ENCODE peak calls at places on chromosome 3, in five cellular contexts. One of them, this sample, is unnamed. For H3K27me3, the result is how much of the 10 kb centered on the place peaks cover.

GRCh38 chr3:183477801-183478456 is 49.5 kb upstream of the MCF2L2 start:
- DNase-seq in SK-N-SH: no peak
- DNase-seq in K562: no peak
- DNase-seq in GM12878: no peak
- DNase-seq in HepG2: no peak
- DNase-seq in this sample: no peak

GRCh38 chr3:124558898-124559649 is 171.2 kb upstream of the UMPS start:
- DNase-seq in SK-N-SH: peak
- DNase-seq in K562: no peak
- DNase-seq in GM12878: no peak
- DNase-seq in HepG2: no peak
- DNase-seq in this sample: peak

GRCh38 chr3:162538906-162539305 is 1042.3 kb downstream of the OTOL1 start:
- DNase-seq in SK-N-SH: no peak
- DNase-seq in K562: no peak
- DNase-seq in GM12878: no peak
- DNase-seq in HepG2: no peak
- DNase-seq in this sample: peak

GRCh38 chr3:45153658-45154437 is 7.7 kb upstream of the CDCP1 start:
- DNase-seq in SK-N-SH: no peak
- DNase-seq in K562: no peak
- DNase-seq in GM12878: no peak
- DNase-seq in HepG2: peak
- DNase-seq in this sample: peak

GRCh38 chr3:179563298-179563934 is 690 bp downstream of the ACTL6A start:
- DNase-seq in SK-N-SH: peak
- DNase-seq in K562: peak
- DNase-seq in GM12878: peak
- DNase-seq in HepG2: peak
- DNase-seq in this sample: peak

GRCh38 chr3:159928071-159928491 is 60.6 kb upstream of the IL12A start:
- DNase-seq in SK-N-SH: peak
- DNase-seq in K562: no peak
- DNase-seq in GM12878: no peak
- DNase-seq in HepG2: no peak
- DNase-seq in this sample: peak

GRCh38 chr3:73781536-73781935 is 156.8 kb upstream of the PDZRN3 start:
- DNase-seq in SK-N-SH: no peak
- DNase-seq in K562: no peak
- DNase-seq in GM12878: no peak
- DNase-seq in HepG2: no peak
- DNase-seq in this sample: no peak

GRCh38 chr3:16410659-16411058 is 102.8 kb downstream of the RFTN1 start:
- DNase-seq in SK-N-SH: no peak
- DNase-seq in K562: no peak
- DNase-seq in GM12878: no peak
- DNase-seq in HepG2: no peak
- DNase-seq in this sample: no peak

GRCh38 chr3:133676336-133677118 is 14.8 kb upstream of the TOPBP1 start:
- DNase-seq in SK-N-SH: no peak
- DNase-seq in K562: no peak
- DNase-seq in GM12878: no peak
- DNase-seq in HepG2: no peak
- DNase-seq in this sample: no peak
- H3K27me3 ChIP-seq in SK-N-SH: under half
- H3K27me3 ChIP-seq in K562: under half
- H3K27me3 ChIP-seq in GM12878: under half
- H3K27me3 ChIP-seq in HepG2: under half
- H3K27me3 ChIP-seq in this sample: under half

GRCh38 chr3:120659285-120659684 is 22.8 kb downstream of the HGD start:
- DNase-seq in SK-N-SH: no peak
- DNase-seq in K562: no peak
- DNase-seq in GM12878: no peak
- DNase-seq in HepG2: no peak
- DNase-seq in this sample: no peak
- TF ChIP-seq SMC3 in SK-N-SH: no peak
- TF ChIP-seq SMC3 in K562: no peak
- TF ChIP-seq SMC3 in GM12878: no peak
- TF ChIP-seq SMC3 in HepG2: no peak
- TF ChIP-seq SMC3 in this sample: no peak

GRCh38 chr3:14889188-14889587 is 58.2 kb upstream of the NR2C2 start:
- DNase-seq in SK-N-SH: no peak
- DNase-seq in K562: no peak
- DNase-seq in GM12878: no peak
- DNase-seq in HepG2: no peak
- DNase-seq in this sample: no peak

GRCh38 chr3:14884665-14885064 is 62.7 kb upstream of the NR2C2 start:
- DNase-seq in SK-N-SH: no peak
- DNase-seq in K562: no peak
- DNase-seq in GM12878: no peak
- DNase-seq in HepG2: no peak
- DNase-seq in this sample: no peak

GRCh38 chr3:14883226-14883625 is 64.2 kb upstream of the NR2C2 start:
- DNase-seq in SK-N-SH: no peak
- DNase-seq in K562: no peak
- DNase-seq in GM12878: no peak
- DNase-seq in HepG2: no peak
- DNase-seq in this sample: no peak

GRCh38 chr3:14885307-14885706 is 62.1 kb upstream of the NR2C2 start:
- DNase-seq in SK-N-SH: no peak
- DNase-seq in K562: no peak
- DNase-seq in GM12878: no peak
- DNase-seq in HepG2: no peak
- DNase-seq in this sample: no peak

GRCh38 chr3:14886101-14886500 is 61.3 kb upstream of the NR2C2 start:
- DNase-seq in SK-N-SH: no peak
- DNase-seq in K562: no peak
- DNase-seq in GM12878: no peak
- DNase-seq in HepG2: no peak
- DNase-seq in this sample: no peak
- H3K27me3 ChIP-seq in SK-N-SH: under half
- H3K27me3 ChIP-seq in K562: half or more
- H3K27me3 ChIP-seq in GM12878: under half
- H3K27me3 ChIP-seq in HepG2: under half
- H3K27me3 ChIP-seq in this sample: under half

GRCh38 chr3:169660709-169661566 is 2.6 kb downstream of the MECOM start:
- DNase-seq in SK-N-SH: peak
- DNase-seq in K562: no peak
- DNase-seq in GM12878: no peak
- DNase-seq in HepG2: no peak
- DNase-seq in this sample: peak

GRCh38 chr3:169664034-169664820 is 715 bp upstream of the MECOM start:
- DNase-seq in SK-N-SH: peak
- DNase-seq in K562: no peak
- DNase-seq in GM12878: no peak
- DNase-seq in HepG2: no peak
- DNase-seq in this sample: no peak

GRCh38 chr3:169659858-169660614 is 3.5 kb downstream of the MECOM start:
- DNase-seq in SK-N-SH: peak
- DNase-seq in K562: no peak
- DNase-seq in GM12878: no peak
- DNase-seq in HepG2: no peak
- DNase-seq in this sample: no peak

GRCh38 chr3:169662215-169663070 is 1.1 kb downstream of the MECOM start:
- DNase-seq in SK-N-SH: peak
- DNase-seq in K562: peak
- DNase-seq in GM12878: no peak
- DNase-seq in HepG2: peak
- DNase-seq in this sample: peak

GRCh38 chr3:169661567-169662214 is 1.8 kb downstream of the MECOM start:
- DNase-seq in SK-N-SH: peak
- DNase-seq in K562: peak
- DNase-seq in GM12878: no peak
- DNase-seq in HepG2: no peak
- DNase-seq in this sample: peak
- TF ChIP-seq SMC3 in SK-N-SH: no peak
- TF ChIP-seq SMC3 in K562: no peak
- TF ChIP-seq SMC3 in GM12878: no peak
- TF ChIP-seq SMC3 in HepG2: no peak
- TF ChIP-seq SMC3 in this sample: no peak

GRCh38 chr3:181770296-181770695 is 58.6 kb downstream of the SOX2 start:
- DNase-seq in SK-N-SH: no peak
- DNase-seq in K562: no peak
- DNase-seq in GM12878: no peak
- DNase-seq in HepG2: no peak
- DNase-seq in this sample: no peak

GRCh38 chr3:181773921-181774320 is 62.2 kb downstream of the SOX2 start:
- DNase-seq in SK-N-SH: no peak
- DNase-seq in K562: no peak
- DNase-seq in GM12878: no peak
- DNase-seq in HepG2: no peak
- DNase-seq in this sample: no peak

DNA sequence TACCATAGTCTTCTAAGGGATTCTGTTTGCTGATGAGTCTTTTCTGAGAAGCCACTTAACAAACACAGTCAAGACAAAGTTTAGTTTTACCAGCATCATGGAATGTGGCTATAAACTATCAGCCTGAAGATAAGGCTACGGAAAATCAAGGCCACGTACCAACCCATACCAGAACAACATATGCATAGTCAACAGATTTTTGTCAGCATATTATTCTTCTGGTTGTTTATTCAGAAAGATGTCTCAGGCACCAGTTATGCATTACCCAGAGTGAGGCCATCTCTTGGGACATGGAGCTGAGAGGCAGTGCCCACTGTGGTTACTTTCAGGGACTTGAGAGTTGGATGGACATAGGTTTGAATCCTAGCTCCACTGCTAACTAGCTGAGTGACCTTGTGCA is 60.4 kb downstream of the SOX2 start:
- DNase-seq in SK-N-SH: no peak
- DNase-seq in K562: no peak
- DNase-seq in GM12878: no peak
- DNase-seq in HepG2: no peak
- DNase-seq in this sample: no peak
- H3K27me3 ChIP-seq in SK-N-SH: under half
- H3K27me3 ChIP-seq in K562: under half
- H3K27me3 ChIP-seq in GM12878: under half
- H3K27me3 ChIP-seq in HepG2: under half
- H3K27me3 ChIP-seq in this sample: under half

DNA sequence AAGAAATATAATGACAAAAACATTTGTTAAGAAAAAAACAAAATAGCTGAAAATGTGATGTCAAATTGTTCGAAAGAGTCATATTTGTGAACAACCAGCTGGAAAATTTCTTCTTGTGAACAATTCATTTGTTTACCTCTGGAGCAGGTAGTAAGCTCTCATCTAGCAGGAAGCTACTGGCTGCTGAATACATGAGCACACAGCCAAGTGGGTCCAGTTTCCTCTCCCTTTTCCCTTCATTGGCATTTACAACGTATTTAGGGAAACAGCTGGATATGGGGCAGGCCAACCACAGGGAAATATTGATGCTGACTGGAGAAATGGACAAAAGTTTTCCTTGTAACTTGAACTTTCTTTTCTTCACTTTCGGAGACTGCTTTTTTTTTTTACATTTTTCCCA is 1354.7 kb upstream of the EPHA6 start:
- DNase-seq in SK-N-SH: no peak
- DNase-seq in K562: no peak
- DNase-seq in GM12878: no peak
- DNase-seq in HepG2: no peak
- DNase-seq in this sample: no peak
- TF ChIP-seq SMC3 in SK-N-SH: no peak
- TF ChIP-seq SMC3 in K562: no peak
- TF ChIP-seq SMC3 in GM12878: no peak
- TF ChIP-seq SMC3 in HepG2: no peak
- TF ChIP-seq SMC3 in this sample: no peak

GRCh38 chr3:10835406-10835805 is 19.4 kb downstream of the SLC6A11 start:
- DNase-seq in SK-N-SH: no peak
- DNase-seq in K562: no peak
- DNase-seq in GM12878: no peak
- DNase-seq in HepG2: peak
- DNase-seq in this sample: no peak
- H3K27me3 ChIP-seq in SK-N-SH: under half
- H3K27me3 ChIP-seq in K562: under half
- H3K27me3 ChIP-seq in GM12878: under half
- H3K27me3 ChIP-seq in HepG2: under half
- H3K27me3 ChIP-seq in this sample: under half

GRCh38 chr3:171398343-171398742 is 61.9 kb downstream of the TNIK start:
- DNase-seq in SK-N-SH: no peak
- DNase-seq in K562: no peak
- DNase-seq in GM12878: no peak
- DNase-seq in HepG2: no peak
- DNase-seq in this sample: no peak

GRCh38 chr3:171393032-171393744 is 67.0 kb downstream of the TNIK start:
- DNase-seq in SK-N-SH: no peak
- DNase-seq in K562: no peak
- DNase-seq in GM12878: no peak
- DNase-seq in HepG2: peak
- DNase-seq in this sample: peak

GRCh38 chr3:171391432-171391831 is 68.8 kb downstream of the TNIK start:
- DNase-seq in SK-N-SH: no peak
- DNase-seq in K562: no peak
- DNase-seq in GM12878: no peak
- DNase-seq in HepG2: no peak
- DNase-seq in this sample: no peak

GRCh38 chr3:171399842-171400241 is 60.4 kb downstream of the TNIK start:
- DNase-seq in SK-N-SH: no peak
- DNase-seq in K562: no peak
- DNase-seq in GM12878: no peak
- DNase-seq in HepG2: no peak
- DNase-seq in this sample: no peak

GRCh38 chr3:171396048-171396447 is 64.2 kb downstream of the TNIK start:
- DNase-seq in SK-N-SH: no peak
- DNase-seq in K562: no peak
- DNase-seq in GM12878: no peak
- DNase-seq in HepG2: peak
- DNase-seq in this sample: peak
- TF ChIP-seq SMC3 in SK-N-SH: no peak
- TF ChIP-seq SMC3 in K562: no peak
- TF ChIP-seq SMC3 in GM12878: no peak
- TF ChIP-seq SMC3 in HepG2: no peak
- TF ChIP-seq SMC3 in this sample: no peak

GRCh38 chr3:71816757-71817156 is 31.8 kb upstream of the PROK2 start:
- DNase-seq in SK-N-SH: no peak
- DNase-seq in K562: no peak
- DNase-seq in GM12878: no peak
- DNase-seq in HepG2: no peak
- DNase-seq in this sample: no peak
- H3K27me3 ChIP-seq in SK-N-SH: under half
- H3K27me3 ChIP-seq in K562: under half
- H3K27me3 ChIP-seq in GM12878: under half
- H3K27me3 ChIP-seq in HepG2: under half
- H3K27me3 ChIP-seq in this sample: under half